ENCODE peak calls at places on chromosomes 4 and X, in ten cellular contexts. One of them, this sample, is unnamed.
A peak's percentile ranks its signal among the peaks of the same experiment; 100 is the strongest.

GRCh38 chr4:15672096-15672495 is 9.5 kb upstream of the FAM200B start:
- DNase-seq in cardiac muscle cell: no peak
- DNase-seq in right atrium auricular region: no peak
- DNase-seq in ovary: no peak
- DNase-seq in WTC11: no peak
- DNase-seq in brain microvascular endothelial cell: no peak
- DNase-seq in mucosa of descending colon: no peak
- DNase-seq in epithelial cell of esophagus: peak; percentile 51
- DNase-seq in tibial artery: no peak
- DNase-seq in astrocyte of the cerebellum: no peak
- DNase-seq in this sample: no peak

GRCh38 chrX:17706676-17707075 is 30.6 kb upstream of the SCML1 start:
- DNase-seq in astrocyte of the cerebellum: no peak
- DNase-seq in tibial artery: no peak
- DNase-seq in brain microvascular endothelial cell: peak; percentile 66
- DNase-seq in cardiac muscle cell: peak; percentile 45
- DNase-seq in epithelial cell of esophagus: peak; percentile 85
- DNase-seq in right atrium auricular region: no peak
- DNase-seq in mucosa of descending colon: no peak
- DNase-seq in ovary: no peak
- DNase-seq in WTC11: no peak
- DNase-seq in this sample: no peak

GRCh38 chr4:74357965-74358364 is 7.0 kb upstream of the EREG start:
- DNase-seq in epithelial cell of esophagus: peak; percentile 45
- DNase-seq in astrocyte of the cerebellum: no peak
- DNase-seq in cardiac muscle cell: no peak
- DNase-seq in mucosa of descending colon: no peak
- DNase-seq in brain microvascular endothelial cell: no peak
- DNase-seq in WTC11: no peak
- DNase-seq in ovary: no peak
- DNase-seq in right atrium auricular region: no peak
- DNase-seq in tibial artery: no peak
- DNase-seq in this sample: no peak

GRCh38 chr4:42152507-42153504 is at the start of gene BEND4:
- DNase-seq in mucosa of descending colon: no peak
- DNase-seq in right atrium auricular region: no peak
- DNase-seq in brain microvascular endothelial cell: no peak
- DNase-seq in ovary: no peak
- DNase-seq in epithelial cell of esophagus: no peak
- DNase-seq in WTC11: peak; percentile 16
- DNase-seq in cardiac muscle cell: no peak
- DNase-seq in tibial artery: no peak
- DNase-seq in astrocyte of the cerebellum: no peak
- DNase-seq in this sample: no peak

GRCh38 chr4:4784379-4784778 is 75.1 kb upstream of the MSX1 start:
- DNase-seq in mucosa of descending colon: no peak
- DNase-seq in WTC11: no peak
- DNase-seq in tibial artery: no peak
- DNase-seq in cardiac muscle cell: no peak
- DNase-seq in ovary: no peak
- DNase-seq in brain microvascular endothelial cell: no peak
- DNase-seq in astrocyte of the cerebellum: no peak
- DNase-seq in right atrium auricular region: no peak
- DNase-seq in epithelial cell of esophagus: no peak
- DNase-seq in this sample: no peak

GRCh38 chrX:46758956-46759644 is at the start of gene SLC9A7:
- DNase-seq in mucosa of descending colon: peak; percentile 86
- DNase-seq in epithelial cell of esophagus: peak; percentile 63
- DNase-seq in brain microvascular endothelial cell: peak; percentile 59
- DNase-seq in ovary: peak; percentile 85
- DNase-seq in tibial artery: peak; percentile 66
- DNase-seq in right atrium auricular region: peak; percentile 70
- DNase-seq in WTC11: peak; percentile 84
- DNase-seq in astrocyte of the cerebellum: peak; percentile 13
- DNase-seq in cardiac muscle cell: peak; percentile 72
- DNase-seq in this sample: peak; percentile 66

GRCh38 chr4:87651941-87652340 is 1.9 kb downstream of the DMP1 start:
- DNase-seq in ovary: no peak
- DNase-seq in WTC11: no peak
- DNase-seq in tibial artery: no peak
- DNase-seq in brain microvascular endothelial cell: no peak
- DNase-seq in mucosa of descending colon: no peak
- DNase-seq in cardiac muscle cell: peak; percentile 2
- DNase-seq in astrocyte of the cerebellum: no peak
- DNase-seq in epithelial cell of esophagus: peak; percentile 7
- DNase-seq in right atrium auricular region: no peak
- DNase-seq in this sample: no peak

GRCh38 chr4:3322059-3322550 is 29.3 kb downstream of the RGS12 start:
- DNase-seq in WTC11: no peak
- DNase-seq in right atrium auricular region: peak; percentile 55
- DNase-seq in cardiac muscle cell: peak; percentile 57
- DNase-seq in tibial artery: no peak
- DNase-seq in epithelial cell of esophagus: no peak
- DNase-seq in astrocyte of the cerebellum: peak; percentile 20
- DNase-seq in ovary: no peak
- DNase-seq in brain microvascular endothelial cell: peak; percentile 27
- DNase-seq in mucosa of descending colon: no peak
- DNase-seq in this sample: no peak

GRCh38 chr4:169144061-169144600 is 126.6 kb downstream of the SH3RF1 start:
- DNase-seq in astrocyte of the cerebellum: no peak
- DNase-seq in WTC11: no peak
- DNase-seq in cardiac muscle cell: no peak
- DNase-seq in mucosa of descending colon: no peak
- DNase-seq in ovary: no peak
- DNase-seq in tibial artery: no peak
- DNase-seq in brain microvascular endothelial cell: no peak
- DNase-seq in epithelial cell of esophagus: no peak
- DNase-seq in right atrium auricular region: no peak
- DNase-seq in this sample: no peak

GRCh38 chrX:155221351-155221750 is 5.1 kb downstream of the VBP1 start:
- DNase-seq in cardiac muscle cell: no peak
- DNase-seq in ovary: no peak
- DNase-seq in brain microvascular endothelial cell: no peak
- DNase-seq in astrocyte of the cerebellum: no peak
- DNase-seq in right atrium auricular region: no peak
- DNase-seq in tibial artery: no peak
- DNase-seq in mucosa of descending colon: no peak
- DNase-seq in WTC11: no peak
- DNase-seq in epithelial cell of esophagus: no peak
- DNase-seq in this sample: no peak

GRCh38 chrX:155231163-155231562 is 14.9 kb downstream of the VBP1 start:
- DNase-seq in astrocyte of the cerebellum: no peak
- DNase-seq in WTC11: no peak
- DNase-seq in mucosa of descending colon: no peak
- DNase-seq in epithelial cell of esophagus: peak; percentile 5
- DNase-seq in ovary: no peak
- DNase-seq in tibial artery: no peak
- DNase-seq in cardiac muscle cell: no peak
- DNase-seq in brain microvascular endothelial cell: no peak
- DNase-seq in right atrium auricular region: no peak
- DNase-seq in this sample: no peak

DNA sequence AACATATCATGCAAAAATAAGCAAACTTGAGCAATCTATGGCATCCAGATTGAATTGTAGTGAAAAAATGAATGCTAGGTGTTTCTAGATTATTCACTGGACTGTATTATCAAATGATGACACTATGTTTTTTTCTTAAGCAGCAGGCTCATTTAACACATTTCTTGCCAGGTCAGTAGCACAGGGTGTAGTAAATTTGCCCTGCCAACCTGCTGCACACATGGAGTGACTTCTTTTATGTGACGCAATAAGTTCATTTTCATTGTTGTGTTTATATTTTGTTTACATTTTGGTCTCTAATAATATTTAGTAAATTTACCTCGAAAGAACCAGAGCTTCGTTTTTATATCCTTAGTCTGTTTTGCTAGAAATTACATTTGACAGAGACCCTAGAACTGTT is 9.5 kb downstream of the VBP1 start:
- DNase-seq in ovary: no peak
- DNase-seq in epithelial cell of esophagus: no peak
- DNase-seq in brain microvascular endothelial cell: no peak
- DNase-seq in right atrium auricular region: no peak
- DNase-seq in WTC11: no peak
- DNase-seq in cardiac muscle cell: no peak
- DNase-seq in mucosa of descending colon: no peak
- DNase-seq in astrocyte of the cerebellum: no peak
- DNase-seq in tibial artery: no peak
- DNase-seq in this sample: no peak
- TF ChIP-seq CTCF in ovary: no peak
- TF ChIP-seq CTCF in epithelial cell of esophagus: no peak
- TF ChIP-seq CTCF in brain microvascular endothelial cell: no peak
- TF ChIP-seq CTCF in right atrium auricular region: no peak
- TF ChIP-seq CTCF in WTC11: no peak
- TF ChIP-seq CTCF in cardiac muscle cell: no peak
- TF ChIP-seq CTCF in mucosa of descending colon: no peak
- TF ChIP-seq CTCF in astrocyte of the cerebellum: no peak
- TF ChIP-seq CTCF in tibial artery: no peak
- TF ChIP-seq CTCF in this sample: no peak

GRCh38 chr4:156971168-156971601 is 414 bp downstream of the PDGFC start:
- DNase-seq in brain microvascular endothelial cell: no peak
- DNase-seq in right atrium auricular region: no peak
- DNase-seq in epithelial cell of esophagus: no peak
- DNase-seq in mucosa of descending colon: peak; percentile 51
- DNase-seq in ovary: peak; percentile 63
- DNase-seq in WTC11: peak; percentile 41
- DNase-seq in tibial artery: peak; percentile 27
- DNase-seq in astrocyte of the cerebellum: no peak
- DNase-seq in cardiac muscle cell: no peak
- DNase-seq in this sample: no peak
- TF ChIP-seq CTCF in brain microvascular endothelial cell: no peak
- TF ChIP-seq CTCF in right atrium auricular region: no peak
- TF ChIP-seq CTCF in epithelial cell of esophagus: no peak
- TF ChIP-seq CTCF in mucosa of descending colon: no peak
- TF ChIP-seq CTCF in ovary: no peak
- TF ChIP-seq CTCF in WTC11: no peak
- TF ChIP-seq CTCF in tibial artery: no peak
- TF ChIP-seq CTCF in astrocyte of the cerebellum: no peak
- TF ChIP-seq CTCF in cardiac muscle cell: no peak
- TF ChIP-seq CTCF in this sample: no peak

GRCh38 chr4:139774759-139775487 is 109.3 kb downstream of the MGST2 start:
- DNase-seq in mucosa of descending colon: no peak
- DNase-seq in ovary: no peak
- DNase-seq in astrocyte of the cerebellum: no peak
- DNase-seq in tibial artery: no peak
- DNase-seq in brain microvascular endothelial cell: no peak
- DNase-seq in epithelial cell of esophagus: no peak
- DNase-seq in cardiac muscle cell: no peak
- DNase-seq in WTC11: no peak
- DNase-seq in right atrium auricular region: no peak
- DNase-seq in this sample: no peak
- TF ChIP-seq CTCF in mucosa of descending colon: no peak
- TF ChIP-seq CTCF in ovary: no peak
- TF ChIP-seq CTCF in astrocyte of the cerebellum: no peak
- TF ChIP-seq CTCF in tibial artery: no peak
- TF ChIP-seq CTCF in brain microvascular endothelial cell: no peak
- TF ChIP-seq CTCF in epithelial cell of esophagus: no peak
- TF ChIP-seq CTCF in cardiac muscle cell: no peak
- TF ChIP-seq CTCF in WTC11: no peak
- TF ChIP-seq CTCF in right atrium auricular region: no peak
- TF ChIP-seq CTCF in this sample: no peak

DNA sequence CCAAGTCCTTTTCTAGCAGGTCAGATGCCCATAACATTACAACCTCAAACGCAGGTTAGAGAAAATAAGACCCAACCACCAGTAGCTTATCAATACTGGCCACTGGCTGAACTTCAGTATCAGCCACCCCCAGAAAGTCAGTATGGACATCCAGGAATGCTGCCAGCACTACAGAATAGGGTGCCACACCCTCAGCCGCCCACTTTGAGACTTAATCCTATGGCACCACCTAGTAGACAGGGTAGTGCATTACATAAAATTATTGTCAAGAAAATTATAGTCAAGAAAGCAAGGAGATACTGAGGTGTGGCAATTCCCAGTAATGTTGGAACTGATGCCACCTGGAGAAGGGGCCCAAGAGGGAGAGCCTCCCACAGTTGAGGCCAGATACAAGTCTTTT is 19.9 kb upstream of the TRIM61 start:
- DNase-seq in WTC11: no peak
- DNase-seq in astrocyte of the cerebellum: no peak
- DNase-seq in cardiac muscle cell: no peak
- DNase-seq in right atrium auricular region: no peak
- DNase-seq in epithelial cell of esophagus: peak; percentile 40
- DNase-seq in ovary: no peak
- DNase-seq in mucosa of descending colon: no peak
- DNase-seq in brain microvascular endothelial cell: no peak
- DNase-seq in tibial artery: no peak
- DNase-seq in this sample: no peak
- TF ChIP-seq CTCF in WTC11: no peak
- TF ChIP-seq CTCF in astrocyte of the cerebellum: no peak
- TF ChIP-seq CTCF in cardiac muscle cell: no peak
- TF ChIP-seq CTCF in right atrium auricular region: no peak
- TF ChIP-seq CTCF in epithelial cell of esophagus: peak; percentile 7
- TF ChIP-seq CTCF in ovary: no peak
- TF ChIP-seq CTCF in mucosa of descending colon: no peak
- TF ChIP-seq CTCF in brain microvascular endothelial cell: peak; percentile 39
- TF ChIP-seq CTCF in tibial artery: no peak
- TF ChIP-seq CTCF in this sample: no peak

This sample was measured in natural killer cell.